ENCODE peak calls at places on chromosomes 2 and 18, in ten cellular contexts. One of them, this sample, is unnamed.
A peak's percentile ranks its signal among the peaks of the same experiment; 100 is the strongest.

GRCh38 chr18:79944746-79945117 is 6.7 kb downstream of the SLC66A2 start:
- DNase-seq in NB4: no peak
- DNase-seq in AG08395: no peak
- DNase-seq in T follicular helper cell: no peak
- DNase-seq in kidney tubule cell: no peak
- DNase-seq in neuronal stem cell: no peak
- DNase-seq in HCEC 1CT: no peak
- DNase-seq in nucleus accumbens: no peak
- DNase-seq in breast epithelium: no peak
- DNase-seq in sigmoid colon: peak; percentile 37
- DNase-seq in this sample: no peak

GRCh38 chr2:24228470-24228869 is 53.6 kb downstream of the FAM228A start:
- DNase-seq in NB4: peak; percentile 27
- DNase-seq in AG08395: no peak
- DNase-seq in T follicular helper cell: no peak
- DNase-seq in kidney tubule cell: peak; percentile 24
- DNase-seq in neuronal stem cell: no peak
- DNase-seq in HCEC 1CT: no peak
- DNase-seq in nucleus accumbens: no peak
- DNase-seq in breast epithelium: no peak
- DNase-seq in sigmoid colon: no peak
- DNase-seq in this sample: no peak

GRCh38 chr2:108911401-108911800 is 77.6 kb downstream of the EDAR start:
- DNase-seq in NB4: no peak
- DNase-seq in AG08395: no peak
- DNase-seq in T follicular helper cell: no peak
- DNase-seq in kidney tubule cell: no peak
- DNase-seq in neuronal stem cell: no peak
- DNase-seq in HCEC 1CT: no peak
- DNase-seq in nucleus accumbens: no peak
- DNase-seq in breast epithelium: no peak
- DNase-seq in sigmoid colon: no peak
- DNase-seq in this sample: no peak

GRCh38 chr2:138707424-138708074 is 72.6 kb downstream of the NXPH2 start:
- DNase-seq in NB4: no peak
- DNase-seq in AG08395: peak; percentile 64
- DNase-seq in T follicular helper cell: no peak
- DNase-seq in kidney tubule cell: peak; percentile 31
- DNase-seq in neuronal stem cell: no peak
- DNase-seq in HCEC 1CT: peak; percentile 96
- DNase-seq in nucleus accumbens: no peak
- DNase-seq in breast epithelium: no peak
- DNase-seq in sigmoid colon: no peak
- DNase-seq in this sample: no peak

GRCh38 chr2:109393211-109393610 is 220.6 kb downstream of the SEPTIN10 start:
- DNase-seq in NB4: no peak
- DNase-seq in AG08395: no peak
- DNase-seq in T follicular helper cell: no peak
- DNase-seq in kidney tubule cell: no peak
- DNase-seq in neuronal stem cell: no peak
- DNase-seq in HCEC 1CT: no peak
- DNase-seq in nucleus accumbens: no peak
- DNase-seq in breast epithelium: no peak
- DNase-seq in sigmoid colon: no peak
- DNase-seq in this sample: no peak

GRCh38 chr2:221380686-221381085 is 191.4 kb downstream of the EPHA4 start:
- DNase-seq in NB4: no peak
- DNase-seq in AG08395: no peak
- DNase-seq in T follicular helper cell: no peak
- DNase-seq in kidney tubule cell: no peak
- DNase-seq in neuronal stem cell: no peak
- DNase-seq in HCEC 1CT: no peak
- DNase-seq in nucleus accumbens: no peak
- DNase-seq in breast epithelium: no peak
- DNase-seq in sigmoid colon: no peak
- DNase-seq in this sample: no peak

GRCh38 chr2:50943781-50944180 is 88.2 kb downstream of the NRXN1 start:
- DNase-seq in NB4: no peak
- DNase-seq in AG08395: no peak
- DNase-seq in T follicular helper cell: no peak
- DNase-seq in kidney tubule cell: no peak
- DNase-seq in neuronal stem cell: no peak
- DNase-seq in HCEC 1CT: no peak
- DNase-seq in nucleus accumbens: no peak
- DNase-seq in breast epithelium: no peak
- DNase-seq in sigmoid colon: no peak
- DNase-seq in this sample: no peak

GRCh38 chr2:159807183-159808037 is 9.4 kb upstream of the CD302 start:
- DNase-seq in NB4: peak; percentile 74
- DNase-seq in AG08395: peak; percentile 71
- DNase-seq in T follicular helper cell: no peak
- DNase-seq in kidney tubule cell: peak; percentile 57
- DNase-seq in neuronal stem cell: peak; percentile 32
- DNase-seq in HCEC 1CT: peak; percentile 40
- DNase-seq in nucleus accumbens: no peak
- DNase-seq in breast epithelium: no peak
- DNase-seq in sigmoid colon: no peak
- DNase-seq in this sample: peak; percentile 51

GRCh38 chr2:188381614-188382013 is 89.9 kb downstream of the GULP1 start:
- DNase-seq in NB4: no peak
- DNase-seq in AG08395: peak; percentile 19
- DNase-seq in T follicular helper cell: no peak
- DNase-seq in kidney tubule cell: peak; percentile 87
- DNase-seq in neuronal stem cell: no peak
- DNase-seq in HCEC 1CT: peak; percentile 91
- DNase-seq in nucleus accumbens: no peak
- DNase-seq in breast epithelium: no peak
- DNase-seq in sigmoid colon: no peak
- DNase-seq in this sample: peak; percentile 9

GRCh38 chr2:172299741-172300140 is 127.6 kb upstream of the ITGA6 start:
- DNase-seq in NB4: no peak
- DNase-seq in AG08395: peak; percentile 19
- DNase-seq in T follicular helper cell: no peak
- DNase-seq in kidney tubule cell: peak; percentile 50
- DNase-seq in neuronal stem cell: no peak
- DNase-seq in HCEC 1CT: peak; percentile 30
- DNase-seq in nucleus accumbens: no peak
- DNase-seq in breast epithelium: peak; percentile 60
- DNase-seq in sigmoid colon: no peak
- DNase-seq in this sample: no peak

GRCh38 chr2:72027426-72028161 is 120.1 kb downstream of the CYP26B1 start:
- DNase-seq in NB4: no peak
- DNase-seq in AG08395: peak; percentile 15
- DNase-seq in T follicular helper cell: no peak
- DNase-seq in kidney tubule cell: peak; percentile 17
- DNase-seq in neuronal stem cell: no peak
- DNase-seq in HCEC 1CT: no peak
- DNase-seq in nucleus accumbens: no peak
- DNase-seq in breast epithelium: no peak
- DNase-seq in sigmoid colon: no peak
- DNase-seq in this sample: no peak

GRCh38 chr2:160432633-160433032 is 61.0 kb downstream of the RBMS1 start:
- DNase-seq in NB4: no peak
- DNase-seq in AG08395: peak; percentile 36
- DNase-seq in T follicular helper cell: no peak
- DNase-seq in kidney tubule cell: peak; percentile 96
- DNase-seq in neuronal stem cell: no peak
- DNase-seq in HCEC 1CT: peak; percentile 89
- DNase-seq in nucleus accumbens: no peak
- DNase-seq in breast epithelium: no peak
- DNase-seq in sigmoid colon: no peak
- DNase-seq in this sample: no peak

GRCh38 chr18:5646739-5647138 is 102.9 kb upstream of the EPB41L3 start:
- DNase-seq in NB4: no peak
- DNase-seq in AG08395: no peak
- DNase-seq in T follicular helper cell: no peak
- DNase-seq in kidney tubule cell: peak; percentile 83
- DNase-seq in neuronal stem cell: no peak
- DNase-seq in HCEC 1CT: no peak
- DNase-seq in nucleus accumbens: no peak
- DNase-seq in breast epithelium: no peak
- DNase-seq in sigmoid colon: no peak
- DNase-seq in this sample: no peak

GRCh38 chr18:24016643-24017042 is 2.1 kb downstream of the TTC39C start:
- DNase-seq in NB4: peak; percentile 30
- DNase-seq in AG08395: no peak
- DNase-seq in T follicular helper cell: no peak
- DNase-seq in kidney tubule cell: peak; percentile 48
- DNase-seq in neuronal stem cell: no peak
- DNase-seq in HCEC 1CT: peak; percentile 32
- DNase-seq in nucleus accumbens: no peak
- DNase-seq in breast epithelium: no peak
- DNase-seq in sigmoid colon: no peak
- DNase-seq in this sample: no peak

GRCh38 chr2:183179156-183179555 is 54.9 kb downstream of the NUP35 start:
- DNase-seq in NB4: no peak
- DNase-seq in AG08395: no peak
- DNase-seq in T follicular helper cell: no peak
- DNase-seq in kidney tubule cell: peak; percentile 85
- DNase-seq in neuronal stem cell: no peak
- DNase-seq in HCEC 1CT: no peak
- DNase-seq in nucleus accumbens: no peak
- DNase-seq in breast epithelium: no peak
- DNase-seq in sigmoid colon: no peak
- DNase-seq in this sample: no peak

GRCh38 chr2:224449212-224450147 is 47.6 kb upstream of the FAM124B start:
- DNase-seq in NB4: peak; percentile 20
- DNase-seq in AG08395: peak; percentile 44
- DNase-seq in T follicular helper cell: no peak
- DNase-seq in kidney tubule cell: peak; percentile 32
- DNase-seq in neuronal stem cell: no peak
- DNase-seq in HCEC 1CT: peak; percentile 14
- DNase-seq in nucleus accumbens: no peak
- DNase-seq in breast epithelium: no peak
- DNase-seq in sigmoid colon: no peak
- DNase-seq in this sample: no peak

GRCh38 chr2:173053043-173053699 is 22.5 kb upstream of the MAP3K20 start:
- DNase-seq in NB4: no peak
- DNase-seq in AG08395: no peak
- DNase-seq in T follicular helper cell: no peak
- DNase-seq in kidney tubule cell: peak; percentile 27
- DNase-seq in neuronal stem cell: no peak
- DNase-seq in HCEC 1CT: no peak
- DNase-seq in nucleus accumbens: no peak
- DNase-seq in breast epithelium: no peak
- DNase-seq in sigmoid colon: no peak
- DNase-seq in this sample: no peak

GRCh38 chr18:48545690-48546365 is 7.0 kb downstream of the CTIF start:
- DNase-seq in NB4: peak; percentile 64
- DNase-seq in AG08395: peak; percentile 79
- DNase-seq in T follicular helper cell: no peak
- DNase-seq in kidney tubule cell: peak; percentile 76
- DNase-seq in neuronal stem cell: peak; percentile 66
- DNase-seq in HCEC 1CT: peak; percentile 32
- DNase-seq in nucleus accumbens: no peak
- DNase-seq in breast epithelium: no peak
- DNase-seq in sigmoid colon: peak; percentile 90
- DNase-seq in this sample: no peak

GRCh38 chr2:158112971-158113370 is 11.3 kb downstream of the UPP2 start:
- DNase-seq in NB4: no peak
- DNase-seq in AG08395: no peak
- DNase-seq in T follicular helper cell: no peak
- DNase-seq in kidney tubule cell: no peak
- DNase-seq in neuronal stem cell: no peak
- DNase-seq in HCEC 1CT: no peak
- DNase-seq in nucleus accumbens: no peak
- DNase-seq in breast epithelium: no peak
- DNase-seq in sigmoid colon: no peak
- DNase-seq in this sample: no peak

GRCh38 chr18:47036298-47036874 is 965 bp upstream of the ELOA2 start:
- DNase-seq in NB4: peak; percentile 22
- DNase-seq in AG08395: peak; percentile 43
- DNase-seq in T follicular helper cell: no peak
- DNase-seq in kidney tubule cell: peak; percentile 37
- DNase-seq in neuronal stem cell: no peak
- DNase-seq in HCEC 1CT: peak; percentile 41
- DNase-seq in nucleus accumbens: no peak
- DNase-seq in breast epithelium: no peak
- DNase-seq in sigmoid colon: no peak
- DNase-seq in this sample: no peak

GRCh38 chr2:233404227-233404626 is 49.9 kb downstream of the DGKD start:
- DNase-seq in NB4: peak; percentile 63
- DNase-seq in AG08395: peak; percentile 44
- DNase-seq in T follicular helper cell: peak; percentile 55
- DNase-seq in kidney tubule cell: peak; percentile 56
- DNase-seq in neuronal stem cell: no peak
- DNase-seq in HCEC 1CT: peak; percentile 14
- DNase-seq in nucleus accumbens: no peak
- DNase-seq in breast epithelium: no peak
- DNase-seq in sigmoid colon: no peak
- DNase-seq in this sample: no peak

GRCh38 chr2:101356486-101356885 is 30.8 kb downstream of the CREG2 start:
- DNase-seq in NB4: no peak
- DNase-seq in AG08395: no peak
- DNase-seq in T follicular helper cell: no peak
- DNase-seq in kidney tubule cell: peak; percentile 34
- DNase-seq in neuronal stem cell: no peak
- DNase-seq in HCEC 1CT: peak; percentile 47
- DNase-seq in nucleus accumbens: no peak
- DNase-seq in breast epithelium: no peak
- DNase-seq in sigmoid colon: no peak
- DNase-seq in this sample: no peak

This sample was measured in smooth muscle cell of the brain vasculature.